ENCODE peak calls at places on chromosomes 2 and 18, in five cellular contexts. F is CD8-positive, alpha-beta T cell; U is esophagus squamous epithelium; N is lower lobe of right lung; Z is stomach. R is an unnamed sample.

GRCh38 chr2:139018252-139018651 is 238.1 kb upstream of the NXPH2 start:
- DNase-seq in N (no peak), U (no peak), F (no peak), Z (no peak), R (no peak)

GRCh38 chr2:126990605-126991532 is 92.2 kb downstream of the TEX51 start:
- DNase-seq in U (no peak), F (no peak), N (no peak), Z (no peak), R (no peak)

GRCh38 chr2:228600265-228600664 is 418.8 kb upstream of the SPHKAP start:
- DNase-seq in N (no peak), F (no peak), Z (no peak), U (no peak), R (no peak)

GRCh38 chr2:211373203-211373602 is 816.8 kb downstream of the CPS1 start:
- DNase-seq in F (no peak), Z (no peak), U (no peak), N (no peak), R (no peak)

GRCh38 chr2:191878576-191879298 is 31.8 kb upstream of the CAVIN2 start:
- DNase-seq in U (no peak), Z (no peak), F (no peak), N (no peak), R (no peak)

GRCh38 chr2:203623104-203623503 is 83.3 kb upstream of the CD28 start:
- DNase-seq in U (no peak), F (no peak), N (no peak), Z (no peak), R (no peak)

GRCh38 chr2:18009891-18010290 is 131.4 kb downstream of the KCNS3 start:
- DNase-seq in F (no peak), U (no peak), N (no peak), Z (no peak), R (no peak)

GRCh38 chr2:101773137-101773536 is 75.6 kb downstream of the MAP4K4 start:
- DNase-seq in U (no peak), F (no peak), N (no peak), Z (no peak), R (no peak)

GRCh38 chr2:61660511-61661388 is 122.6 kb upstream of the XPO1 start:
- DNase-seq in N (no peak), Z (peak), U (no peak), F (no peak), R (peak)

GRCh38 chr2:16622399-16622968 is 43.1 kb downstream of the CYRIA start:
- DNase-seq in U (no peak), N (no peak), F (no peak), Z (no peak), R (no peak)

GRCh38 chr2:121903037-121903689 is 147.7 kb downstream of the TSN start:
- DNase-seq in F (no peak), U (no peak), N (no peak), Z (no peak), R (no peak)

GRCh38 chr2:172099472-172100079 is 3.1 kb downstream of the DLX2 start:
- DNase-seq in U (no peak), F (no peak), N (no peak), Z (no peak), R (no peak)

GRCh38 chr2:98049991-98050519 is 36.9 kb upstream of the VWA3B start:
- DNase-seq in Z (no peak), N (no peak), F (no peak), U (no peak), R (no peak)

GRCh38 chr2:134739261-134739878 is 20.6 kb upstream of the TMEM163 start:
- DNase-seq in Z (no peak), U (no peak), F (no peak), N (no peak), R (no peak)

GRCh38 chr2:148926291-148926961 is 51.4 kb downstream of the KIF5C start:
- DNase-seq in U (no peak), N (peak), Z (peak), F (peak), R (peak)

GRCh38 chr2:67564076-67564475 is 166.9 kb downstream of the ETAA1 start:
- DNase-seq in F (no peak), Z (no peak), N (no peak), U (no peak), R (no peak)

GRCh38 chr2:231592636-231593145 is at the start of gene TEX44:
- DNase-seq in Z (no peak), F (no peak), U (no peak), N (no peak), R (peak)

GRCh38 chr2:214069254-214069653 is 341.6 kb upstream of the VWC2L start:
- DNase-seq in Z (no peak), U (no peak), N (no peak), F (no peak), R (no peak)

GRCh38 chr2:12722445-12723316 is 5.9 kb downstream of the TRIB2 start:
- DNase-seq in N (no peak), U (no peak), Z (no peak), F (no peak), R (no peak)
- TF ChIP-seq CTCF in N (peak), U (no peak), Z (no peak), F (no peak), R (peak)

GRCh38 chr2:111161971-111162370 is 41.3 kb downstream of the BCL2L11 start:
- DNase-seq in F (no peak), U (no peak), Z (peak), N (no peak), R (peak)

GRCh38 chr2:111159640-111160039 is 38.9 kb downstream of the BCL2L11 start:
- DNase-seq in F (no peak), U (no peak), Z (no peak), N (no peak), R (no peak)

GRCh38 chr2:111162718-111163331 is 42.1 kb downstream of the BCL2L11 start:
- DNase-seq in F (no peak), N (no peak), U (no peak), Z (peak), R (no peak)

GRCh38 chr2:111157798-111158197 is 37.1 kb downstream of the BCL2L11 start:
- DNase-seq in F (no peak), Z (no peak), N (no peak), U (no peak), R (no peak)

DNA sequence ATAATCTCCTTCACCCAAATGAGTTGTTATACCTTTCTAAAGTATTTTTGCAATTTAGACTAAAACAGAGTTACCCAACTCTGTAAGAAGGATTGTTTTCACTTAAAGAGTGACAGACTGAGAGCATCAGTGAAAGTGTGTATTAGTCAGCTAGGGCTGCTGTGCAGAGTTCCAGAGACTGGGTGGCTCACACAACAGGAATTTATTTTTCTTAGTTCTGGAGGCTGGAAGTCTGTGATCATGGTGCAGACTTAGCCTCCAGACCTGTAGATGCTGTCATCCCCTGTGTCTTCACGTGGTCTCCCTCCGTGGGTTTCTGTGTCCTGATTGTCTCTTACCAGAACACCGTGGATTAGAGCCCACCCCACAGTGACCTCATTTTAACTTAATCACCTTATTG is 40.0 kb downstream of the BCL2L11 start:
- DNase-seq in U (no peak), F (no peak), Z (no peak), N (no peak), R (no peak)
- H3K27ac ChIP-seq in U (no peak), F (no peak), Z (no peak), N (no peak), R (no peak)

GRCh38 chr2:117958186-117958585 is 55.7 kb downstream of the CCDC93 start:
- DNase-seq in N (no peak), U (no peak), Z (no peak), F (no peak), R (no peak)

GRCh38 chr2:117952237-117952636 is 61.6 kb downstream of the CCDC93 start:
- DNase-seq in U (no peak), F (no peak), Z (no peak), N (no peak), R (no peak)

GRCh38 chr2:117957616-117958015 is 56.3 kb downstream of the CCDC93 start:
- DNase-seq in Z (no peak), F (no peak), U (no peak), N (no peak), R (no peak)

GRCh38 chr2:117960231-117960630 is 53.6 kb downstream of the CCDC93 start:
- DNase-seq in Z (no peak), U (no peak), N (no peak), F (no peak), R (no peak)

GRCh38 chr2:117956036-117956791 is 57.7 kb downstream of the CCDC93 start:
- DNase-seq in U (no peak), N (no peak), Z (no peak), F (no peak), R (no peak)
- TF ChIP-seq CTCF in U (no peak), N (no peak), Z (no peak), F (no peak), R (peak)

GRCh38 chr2:8633186-8633734 is 48.6 kb upstream of the ID2 start:
- DNase-seq in N (peak), U (no peak), Z (no peak), F (no peak), R (no peak)

GRCh38 chr2:8631465-8632005 is 50.3 kb upstream of the ID2 start:
- DNase-seq in Z (no peak), U (no peak), N (peak), F (no peak), R (no peak)

GRCh38 chr2:8634466-8635172 is 47.2 kb upstream of the ID2 start:
- DNase-seq in F (no peak), Z (no peak), U (no peak), N (peak), R (no peak)

GRCh38 chr2:8633735-8634313 is 48.0 kb upstream of the ID2 start:
- DNase-seq in Z (no peak), U (no peak), N (peak), F (no peak), R (no peak)

GRCh38 chr2:8632755-8633154 is 49.1 kb upstream of the ID2 start:
- DNase-seq in U (no peak), N (peak), F (no peak), Z (no peak), R (no peak)
- H3K27ac ChIP-seq in U (no peak), N (no peak), F (no peak), Z (no peak), R (no peak)

DNA sequence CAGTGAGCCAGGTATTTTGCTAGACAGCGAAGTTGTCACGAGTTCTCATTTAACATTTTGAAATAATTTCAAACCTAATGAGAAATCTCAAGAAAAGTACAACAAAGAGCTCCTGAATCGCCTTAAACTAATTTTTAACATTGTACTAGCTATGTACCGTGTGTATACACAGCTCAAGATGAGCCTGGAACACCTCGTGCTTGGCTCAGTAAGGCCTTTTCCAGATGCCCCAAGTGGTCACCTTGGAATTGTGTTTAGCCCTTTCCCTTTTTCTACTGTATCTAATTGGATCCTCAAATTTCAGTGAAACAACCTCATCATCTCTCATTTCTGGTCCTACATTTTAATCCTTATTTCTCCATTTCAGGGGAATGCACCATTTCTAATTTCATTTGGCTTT is 7.2 kb downstream of the PTPN4 start:
- DNase-seq in F (no peak), N (no peak), Z (no peak), U (no peak), R (peak)
- TF ChIP-seq CTCF in F (no peak), N (no peak), Z (no peak), U (no peak), R (no peak)

GRCh38 chr2:60550984-60551240 is 2.5 kb downstream of the BCL11A start:
- DNase-seq in N (no peak), Z (no peak), U (no peak), F (no peak), R (no peak)

GRCh38 chr2:60549250-60550150 is 4.0 kb downstream of the BCL11A start:
- DNase-seq in U (no peak), Z (no peak), N (peak), F (no peak), R (peak)

GRCh38 chr2:60550151-60550983 is 3.1 kb downstream of the BCL11A start:
- DNase-seq in U (peak), Z (peak), F (peak), N (peak), R (peak)

GRCh38 chr2:60551241-60552095 is 2.0 kb downstream of the BCL11A start:
- DNase-seq in Z (peak), N (no peak), U (no peak), F (no peak), R (no peak)

GRCh38 chr2:60548844-60549243 is 4.6 kb downstream of the BCL11A start:
- DNase-seq in Z (no peak), N (no peak), U (no peak), F (no peak), R (no peak)
- H3K27ac ChIP-seq in Z (peak), N (peak), U (peak), F (no peak), R (peak)

DNA sequence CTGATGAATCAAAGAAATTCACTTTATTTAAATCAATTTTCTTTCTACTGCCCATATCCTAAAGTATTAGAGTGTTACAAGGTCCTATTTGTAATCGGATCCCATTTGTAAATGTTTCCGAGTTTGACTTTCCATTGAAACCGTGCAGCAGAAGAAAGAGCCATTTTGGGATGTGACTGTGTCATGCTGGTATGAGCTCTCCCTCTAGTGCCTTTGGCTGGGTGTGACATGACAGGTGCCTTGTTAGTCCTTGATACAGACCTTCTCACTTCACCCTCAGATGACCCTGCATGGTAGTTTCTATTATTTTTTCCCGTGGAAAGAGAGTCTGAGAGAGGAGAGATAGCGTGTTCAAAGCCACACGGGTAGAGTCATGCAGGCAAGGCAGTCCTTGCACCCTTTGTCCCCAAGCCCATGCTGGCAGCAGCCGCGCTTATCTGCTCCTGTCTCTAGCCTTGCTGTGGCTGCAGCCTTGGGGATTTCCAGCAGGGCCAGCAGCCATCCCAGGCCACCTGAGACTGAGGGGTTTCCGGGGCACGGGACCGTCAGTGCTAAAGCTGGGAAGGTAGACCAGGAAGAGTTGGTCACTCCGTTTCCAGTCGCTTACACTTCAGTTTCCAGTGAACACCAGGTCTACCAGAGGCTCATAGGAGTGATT is 21.4 kb downstream of the CHMP1B start:
- DNase-seq in U (no peak), F (no peak), Z (peak), N (no peak), R (peak)
- TF ChIP-seq CTCF in U (peak), F (peak), Z (peak), N (peak), R (peak)

DNA sequence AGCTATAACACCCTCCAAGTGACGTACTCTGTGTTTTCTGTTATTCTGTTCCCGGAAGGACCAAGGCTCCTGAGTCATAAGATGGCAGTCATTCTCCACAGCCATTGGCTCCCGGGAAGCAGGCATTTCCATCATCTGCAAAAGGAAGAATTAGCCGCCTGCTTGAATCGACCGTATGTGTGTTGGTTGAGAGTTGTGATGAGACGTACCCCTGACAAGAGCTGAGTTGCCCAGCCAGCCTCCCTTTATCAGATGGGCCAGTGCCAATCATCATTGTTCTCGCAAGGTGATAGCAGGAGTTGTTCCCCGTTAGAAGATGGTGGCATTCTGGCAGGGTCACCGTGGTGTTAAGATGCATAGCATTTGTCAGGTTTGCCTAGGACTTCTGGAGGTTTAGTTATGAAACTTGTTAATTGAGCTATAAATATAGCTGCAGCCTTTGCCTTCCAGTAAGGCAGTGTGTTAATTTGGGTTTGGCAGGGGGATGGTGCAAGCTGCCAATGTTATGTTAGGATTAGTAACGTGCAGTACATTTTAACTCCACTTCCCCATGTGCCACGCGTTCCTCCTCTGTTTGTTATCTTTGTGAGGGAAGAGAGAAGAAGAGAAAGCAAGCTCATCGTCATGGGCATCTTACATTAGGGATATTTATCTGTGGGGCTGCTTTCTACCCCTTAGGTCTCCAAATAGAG is 652.7 kb upstream of the FANCL start:
- DNase-seq in Z (no peak), U (no peak), F (no peak), N (no peak), R (no peak)
- H3K27ac ChIP-seq in Z (no peak), U (no peak), F (no peak), N (no peak), R (no peak)

DNA sequence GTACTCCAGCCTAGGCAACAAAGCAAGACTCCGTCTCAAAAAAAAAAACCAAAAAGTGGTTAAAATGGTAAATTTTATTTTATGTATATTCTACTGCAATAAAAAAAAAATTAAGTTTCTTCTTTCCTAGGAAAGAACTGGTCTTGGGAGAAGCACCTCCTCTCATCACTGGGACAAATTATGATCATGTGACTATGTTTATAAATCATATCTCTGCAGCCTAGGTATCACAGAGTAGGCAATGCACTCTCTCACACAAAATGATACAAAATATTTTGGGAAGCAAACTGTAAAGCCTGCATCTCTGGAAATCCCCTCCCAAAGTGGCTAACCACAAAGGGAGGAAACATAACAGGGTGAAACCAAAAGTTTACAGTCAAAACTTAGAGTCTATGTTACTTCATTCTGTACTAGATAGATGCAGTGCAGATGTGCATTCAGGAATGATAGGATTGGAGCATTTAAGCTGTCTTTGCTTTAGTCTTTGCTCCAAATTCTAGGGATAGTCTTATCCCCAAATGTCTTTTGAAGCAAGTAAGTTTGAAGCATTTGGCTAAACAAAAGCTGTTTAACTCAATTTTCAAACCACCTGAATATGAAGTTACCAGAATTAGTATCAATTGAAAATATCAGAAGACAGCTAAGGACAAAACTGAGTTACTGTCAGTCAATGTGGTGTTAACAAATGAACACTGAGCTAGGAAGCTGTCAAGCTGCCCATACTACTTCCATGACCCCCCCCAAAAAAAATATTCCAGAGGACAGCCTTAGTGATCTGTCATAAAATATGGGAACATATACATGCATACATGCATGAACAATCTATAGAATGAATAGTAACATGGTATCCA is 21.1 kb upstream of the MALT1 start:
- DNase-seq in Z (no peak), N (no peak), U (no peak), F (no peak), R (no peak)
- TF ChIP-seq CTCF in Z (no peak), N (no peak), U (no peak), F (no peak), R (no peak)